ENCODE peak calls at places on chromosomes 12 and 14, in five cellular contexts. N is RPMI8226, U is AG04450, R is NCI-H345, L is heart left ventricle. M is an unnamed sample.

GRCh38 chr14:69376439-69376838 is 21.7 kb downstream of the ERH start:
- DNase-seq in N (no peak), U (no peak), R (no peak), L (no peak), M (no peak)

GRCh38 chr12:115572440-115572839 is 705.1 kb downstream of the MED13L start:
- DNase-seq in N (no peak), U (no peak), R (no peak), L (no peak), M (no peak)

GRCh38 chr12:128531153-128531552 is 264.2 kb downstream of the TMEM132C start:
- DNase-seq in N (no peak), U (no peak), R (no peak), L (no peak), M (peak; percentile 45)

GRCh38 chr12:131965073-131965472 is 15.3 kb downstream of the EP400 start:
- DNase-seq in N (no peak), U (no peak), R (no peak), L (no peak), M (no peak)

GRCh38 chr14:96989293-96989692 is 192.1 kb downstream of the VRK1 start:
- DNase-seq in N (no peak), U (no peak), R (no peak), L (no peak), M (peak; percentile 78)

GRCh38 chr12:58249610-58250009 is 308.2 kb downstream of the ATP23 start:
- DNase-seq in N (no peak), U (no peak), R (no peak), L (no peak), M (no peak)

GRCh38 chr12:71840226-71840847 is 778 bp downstream of the TBC1D15 start:
- DNase-seq in N (peak; percentile 16), U (peak; percentile 44), R (peak; percentile 43), L (no peak), M (no peak)

GRCh38 chr12:12837025-12837872 is 24.1 kb downstream of the DDX47 start:
- DNase-seq in N (peak; percentile 38), U (peak; percentile 44), R (peak; percentile 31), L (no peak), M (peak; percentile 50)

GRCh38 chr12:123767613-123768012 is 5.5 kb downstream of the DNAH10 start:
- DNase-seq in N (peak; percentile 63), U (no peak), R (no peak), L (no peak), M (no peak)

GRCh38 chr14:21268612-21269251 is 510 bp downstream of the HNRNPC start:
- DNase-seq in N (peak; percentile 63), U (no peak), R (peak; percentile 49), L (no peak), M (peak; percentile 92)

GRCh38 chr12:109763201-109763841 is 49.7 kb downstream of the FAM222A start:
- DNase-seq in N (peak; percentile 23), U (no peak), R (no peak), L (no peak), M (no peak)

GRCh38 chr12:2429032-2429431 is 365.7 kb upstream of the FKBP4 start:
- DNase-seq in N (no peak), U (no peak), R (no peak), L (no peak), M (no peak)

GRCh38 chr12:1608783-1609119 is 14.4 kb upstream of the FBXL14 start:
- DNase-seq in N (no peak), U (no peak), R (no peak), L (no peak), M (peak; percentile 52)

GRCh38 chr14:58774531-58774930 is 136.8 kb downstream of the DACT1 start:
- DNase-seq in N (no peak), U (no peak), R (no peak), L (no peak), M (no peak)

M was measured in Karpas-422.